ENCODE peak calls at places on chromosomes 5 and 9, in four cellular contexts. Y is psoas muscle, X is heart left ventricle, L is fibroblast of lung. Q is an unnamed sample. For H3K27me3, the result is how much of the 10 kb centered on the place peaks cover.

GRCh38 chr5:144684899-144685298 is 514.2 kb downstream of the KCTD16 start:
- DNase-seq in Y (no peak), X (no peak), L (no peak), Q (no peak)

GRCh38 chr5:149251546-149251945 is 20.1 kb upstream of the AFAP1L1 start:
- DNase-seq in Y (no peak), X (no peak), L (no peak), Q (no peak)

GRCh38 chr5:135829681-135830383 is 4.6 kb upstream of the SLC25A48 start:
- DNase-seq in Y (peak), X (no peak), L (peak), Q (peak)

GRCh38 chr5:175657593-175658271 is at the start of gene HRH2:
- DNase-seq in Y (no peak), X (peak), L (peak), Q (no peak)

GRCh38 chr9:112860466-112860865 is 30.2 kb downstream of the SLC46A2 start:
- DNase-seq in Y (no peak), X (no peak), L (no peak), Q (no peak)

GRCh38 chr9:136105398-136106135 is 10.5 kb upstream of the NACC2 start:
- DNase-seq in Y (peak), X (peak), L (peak), Q (no peak)

GRCh38 chr5:115490601-115491000 is 54.0 kb downstream of the FEM1C start:
- DNase-seq in Y (no peak), X (no peak), L (no peak), Q (no peak)

GRCh38 chr9:127568971-127569818 is 42.9 kb upstream of the STXBP1 start:
- DNase-seq in Y (peak), X (peak), L (peak), Q (no peak)

GRCh38 chr5:159874308-159874707 is 42.0 kb upstream of the ADRA1B start:
- DNase-seq in Y (no peak), X (no peak), L (peak), Q (no peak)

GRCh38 chr5:1788828-1789227 is 10.8 kb downstream of the MRPL36 start:
- DNase-seq in Y (no peak), X (no peak), L (peak), Q (no peak)

GRCh38 chr9:27943544-27943943 is 370.3 kb upstream of the C9orf72 start:
- DNase-seq in Y (no peak), X (no peak), L (no peak), Q (no peak)

GRCh38 chr5:181120761-181121160 is 10.2 kb downstream of the OR2V1 start:
- DNase-seq in Y (no peak), X (no peak), L (no peak), Q (no peak)

GRCh38 chr9:76887003-76887821 is 18.7 kb downstream of the PRUNE2 start:
- DNase-seq in Y (no peak), X (no peak), L (peak), Q (no peak)

GRCh38 chr9:108813951-108814601 is 41.7 kb downstream of the ACTL7B start:
- DNase-seq in Y (no peak), X (no peak), L (peak), Q (peak)

GRCh38 chr5:17305964-17306725 is 88.7 kb downstream of the BASP1 start:
- DNase-seq in Y (no peak), X (no peak), L (peak), Q (no peak)

GRCh38 chr5:172059661-172060100 is 53.2 kb upstream of the FBXW11 start:
- DNase-seq in Y (no peak), X (no peak), L (no peak), Q (no peak)

GRCh38 chr9:84300271-84300670 is 40.3 kb downstream of the SLC28A3 start:
- DNase-seq in Y (no peak), X (no peak), L (peak), Q (no peak)

GRCh38 chr9:134355561-134356278 is 29.5 kb downstream of the RXRA start:
- DNase-seq in Y (no peak), X (no peak), L (no peak), Q (no peak)

GRCh38 chr5:80406980-80407734 is 707 bp upstream of the ZFYVE16 start:
- DNase-seq in Y (peak), X (no peak), L (no peak), Q (no peak)

GRCh38 chr9:36939655-36940578 is 94.2 kb downstream of the PAX5 start:
- DNase-seq in Y (no peak), X (no peak), L (no peak), Q (no peak)

GRCh38 chr5:177231479-177232250 is 71.9 kb downstream of the RAB24 start:
- DNase-seq in Y (no peak), X (no peak), L (no peak), Q (no peak)

GRCh38 chr5:523658-524441 is 399 bp downstream of the SLC9A3 start:
- DNase-seq in Y (no peak), X (no peak), L (no peak), Q (no peak)

GRCh38 chr5:110973510-110973909 is 98.0 kb upstream of the TSLP start:
- DNase-seq in Y (no peak), X (no peak), L (no peak), Q (no peak)

GRCh38 chr5:36029914-36030313 is 36.8 kb downstream of the UGT3A2 start:
- DNase-seq in Y (no peak), X (no peak), L (no peak), Q (no peak)

GRCh38 chr9:35114921-35115341 is 731 bp downstream of the ATOSB start:
- DNase-seq in Y (peak), X (peak), L (no peak), Q (no peak)

GRCh38 chr5:54212331-54212730 is 98.0 kb downstream of the ARL15 start:
- DNase-seq in Y (no peak), X (no peak), L (no peak), Q (no peak)

DNA sequence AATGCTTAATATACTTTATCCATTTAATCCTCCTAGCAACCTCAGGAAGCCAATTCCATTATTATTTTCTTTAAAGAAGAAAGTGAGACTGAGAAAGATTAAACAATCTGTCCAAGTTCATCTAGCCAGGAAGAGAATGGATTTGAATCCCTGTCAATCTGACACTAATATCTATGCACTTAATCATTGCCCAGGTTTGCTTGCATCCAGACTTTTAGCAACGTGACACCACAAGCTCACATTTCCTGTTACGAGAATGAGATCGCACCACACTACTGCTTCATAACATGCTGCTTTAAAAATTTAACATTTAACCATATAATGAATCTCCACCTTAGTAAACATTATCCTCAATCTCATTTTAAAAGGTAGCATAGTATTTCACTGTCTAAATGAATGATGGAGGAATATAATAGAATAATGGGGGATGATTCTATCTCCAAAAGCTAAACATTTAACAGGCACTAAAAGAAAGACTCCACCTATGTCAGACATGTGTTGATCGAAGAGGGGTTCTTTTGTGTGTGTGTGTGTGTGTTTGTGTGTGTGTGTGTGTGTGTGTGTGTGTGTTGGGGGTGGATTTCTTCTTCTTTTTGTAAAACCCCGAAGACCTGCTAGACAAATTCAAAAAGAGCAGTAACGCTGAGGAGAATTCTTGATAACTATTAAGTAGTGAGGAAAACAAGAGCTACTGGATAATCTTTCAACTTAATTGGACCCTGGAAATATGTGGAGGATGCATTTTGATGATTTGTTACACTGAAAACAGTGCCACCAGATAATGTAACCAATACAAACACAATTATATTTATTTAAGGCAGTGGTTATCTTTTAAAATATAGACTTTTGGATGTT is 138.7 kb upstream of the NR3C1 start:
- DNase-seq in Y (no peak), X (no peak), L (peak), Q (no peak)
- H3K4me3 ChIP-seq in Y (no peak), X (no peak), L (no peak), Q (no peak)

DNA sequence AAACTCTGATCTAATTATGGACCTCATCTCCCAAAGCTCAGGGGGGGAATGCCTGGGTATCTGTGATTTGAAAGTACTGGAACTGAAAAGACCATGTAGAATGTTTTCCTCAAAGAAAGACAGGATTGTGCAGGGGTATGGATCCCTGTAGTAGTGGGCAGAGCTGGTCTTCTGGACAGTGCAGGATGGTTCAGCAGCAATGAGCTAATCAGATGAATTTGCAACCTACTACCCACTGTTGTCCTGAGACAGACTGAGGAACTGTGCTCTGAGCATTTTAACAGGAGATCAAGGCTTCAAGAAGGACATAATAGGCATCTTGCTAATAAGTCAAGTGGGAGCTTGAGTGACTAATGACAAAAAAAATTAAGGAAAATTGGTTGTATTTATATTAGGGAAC is 61.7 kb downstream of the FYB1 start:
- DNase-seq in Y (no peak), X (no peak), L (no peak), Q (no peak)
- H3K27me3 ChIP-seq in Y (under half), X (under half), L (under half), Q (under half)

GRCh38 chr5:142930395-142930794 is 160.2 kb downstream of the ARHGAP26 start:
- DNase-seq in Y (no peak), X (no peak), L (no peak), Q (no peak)
- TF ChIP-seq CTCF in Y (no peak), X (no peak), L (no peak), Q (no peak)

GRCh38 chr9:90060256-90060655 is 455.4 kb downstream of the GADD45G start:
- DNase-seq in Y (no peak), X (no peak), L (no peak), Q (no peak)
- H3K4me3 ChIP-seq in Y (no peak), X (no peak), L (no peak), Q (no peak)

DNA sequence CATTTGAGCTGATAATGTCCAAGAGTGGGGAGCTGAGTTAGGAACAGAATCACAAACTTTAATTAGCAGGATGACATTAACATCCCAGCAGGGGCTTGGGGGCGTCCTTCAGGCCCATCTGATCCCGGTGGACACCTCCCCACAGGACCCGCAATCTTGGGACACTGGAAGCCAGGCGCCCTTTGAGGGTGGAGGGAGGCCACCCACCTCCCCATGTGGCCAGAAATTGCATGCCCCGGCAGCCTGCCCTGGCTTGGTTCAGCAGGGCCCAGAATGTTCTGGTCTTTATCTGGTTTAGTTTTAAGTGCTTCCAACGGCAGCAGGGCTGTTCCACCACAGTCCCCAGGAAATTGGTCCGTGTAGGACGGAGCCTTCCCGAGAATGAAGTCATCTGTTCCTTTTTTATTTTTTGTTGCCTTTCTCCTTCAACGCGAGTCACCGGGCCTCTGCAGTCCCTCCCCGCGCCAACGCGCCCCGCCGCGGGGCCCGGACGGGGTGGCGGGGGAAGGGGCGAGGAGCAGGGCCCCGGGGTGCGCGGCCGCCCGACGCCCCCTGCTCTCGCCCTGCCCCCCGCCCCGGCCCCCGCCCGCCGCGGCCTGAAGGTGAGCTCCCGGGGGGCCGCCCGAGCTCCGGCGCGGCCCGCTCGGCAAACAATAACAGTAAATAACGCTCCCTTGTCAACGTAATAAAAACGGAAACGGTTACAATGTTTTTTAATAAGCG is 207.9 kb downstream of the C9orf50 start:
- DNase-seq in Y (peak), X (peak), L (peak), Q (no peak)
- H3K27me3 ChIP-seq in Y (under half), X (under half), L (under half), Q (under half)